ENCODE peak calls at places on chromosome 12, in ten cellular contexts. One of them, this sample, is unnamed. For H3K27me3 and H3K36me3, the result is how much of the 10 kb centered on the place peaks cover.

GRCh38 chr12:27400856-27401255 is 45.7 kb upstream of the SMCO2 start:
- DNase-seq in CD8-positive, alpha-beta memory T cell: no peak
- DNase-seq in gastrocnemius medialis: no peak
- DNase-seq in body of pancreas: no peak
- DNase-seq in sigmoid colon: no peak
- DNase-seq in K562: no peak
- DNase-seq in cardiac muscle cell: no peak
- DNase-seq in left lung: no peak
- DNase-seq in heart right ventricle: no peak
- DNase-seq in HepG2: no peak
- DNase-seq in this sample: no peak

GRCh38 chr12:27333311-27334009 is 824 bp downstream of the BMAL2 start:
- DNase-seq in CD8-positive, alpha-beta memory T cell: peak
- DNase-seq in gastrocnemius medialis: no peak
- DNase-seq in body of pancreas: peak
- DNase-seq in sigmoid colon: peak
- DNase-seq in K562: no peak
- DNase-seq in cardiac muscle cell: peak
- DNase-seq in left lung: peak
- DNase-seq in heart right ventricle: no peak
- DNase-seq in HepG2: no peak
- DNase-seq in this sample: peak

GRCh38 chr12:6606331-6607131 is 648 bp downstream of the CHD4 start:
- DNase-seq in CD8-positive, alpha-beta memory T cell: peak
- DNase-seq in gastrocnemius medialis: peak
- DNase-seq in body of pancreas: peak
- DNase-seq in sigmoid colon: peak
- DNase-seq in K562: peak
- DNase-seq in cardiac muscle cell: peak
- DNase-seq in left lung: peak
- DNase-seq in heart right ventricle: peak
- DNase-seq in HepG2: peak
- DNase-seq in this sample: no peak

GRCh38 chr12:43692064-43692463 is 66.5 kb downstream of the PUS7L start:
- DNase-seq in CD8-positive, alpha-beta memory T cell: no peak
- DNase-seq in gastrocnemius medialis: no peak
- DNase-seq in body of pancreas: no peak
- DNase-seq in sigmoid colon: no peak
- DNase-seq in K562: no peak
- DNase-seq in cardiac muscle cell: no peak
- DNase-seq in left lung: no peak
- DNase-seq in heart right ventricle: no peak
- DNase-seq in HepG2: no peak
- DNase-seq in this sample: peak

GRCh38 chr12:54017845-54018607 is 9.2 kb downstream of the HOXC8 start:
- DNase-seq in CD8-positive, alpha-beta memory T cell: peak
- DNase-seq in gastrocnemius medialis: peak
- DNase-seq in body of pancreas: peak
- DNase-seq in sigmoid colon: no peak
- DNase-seq in K562: peak
- DNase-seq in cardiac muscle cell: peak
- DNase-seq in left lung: peak
- DNase-seq in heart right ventricle: peak
- DNase-seq in HepG2: no peak
- DNase-seq in this sample: no peak

GRCh38 chr12:75767957-75768356 is 256.5 kb upstream of the KRR1 start:
- DNase-seq in CD8-positive, alpha-beta memory T cell: no peak
- DNase-seq in gastrocnemius medialis: no peak
- DNase-seq in body of pancreas: no peak
- DNase-seq in sigmoid colon: no peak
- DNase-seq in K562: no peak
- DNase-seq in cardiac muscle cell: no peak
- DNase-seq in left lung: no peak
- DNase-seq in heart right ventricle: no peak
- DNase-seq in HepG2: no peak
- DNase-seq in this sample: no peak

GRCh38 chr12:98870521-98870920 is 225.4 kb downstream of the APAF1 start:
- DNase-seq in CD8-positive, alpha-beta memory T cell: no peak
- DNase-seq in gastrocnemius medialis: no peak
- DNase-seq in body of pancreas: no peak
- DNase-seq in sigmoid colon: no peak
- DNase-seq in K562: no peak
- DNase-seq in cardiac muscle cell: no peak
- DNase-seq in left lung: no peak
- DNase-seq in heart right ventricle: no peak
- DNase-seq in HepG2: no peak
- DNase-seq in this sample: no peak

GRCh38 chr12:108630481-108631207 is 3.0 kb downstream of the SELPLG start:
- DNase-seq in CD8-positive, alpha-beta memory T cell: peak
- DNase-seq in gastrocnemius medialis: no peak
- DNase-seq in body of pancreas: no peak
- DNase-seq in sigmoid colon: no peak
- DNase-seq in K562: no peak
- DNase-seq in cardiac muscle cell: no peak
- DNase-seq in left lung: no peak
- DNase-seq in heart right ventricle: no peak
- DNase-seq in HepG2: no peak
- DNase-seq in this sample: peak

GRCh38 chr12:127254420-127254955 is 1012.5 kb upstream of the TMEM132C start:
- DNase-seq in CD8-positive, alpha-beta memory T cell: no peak
- DNase-seq in gastrocnemius medialis: no peak
- DNase-seq in body of pancreas: no peak
- DNase-seq in sigmoid colon: no peak
- DNase-seq in K562: no peak
- DNase-seq in cardiac muscle cell: no peak
- DNase-seq in left lung: no peak
- DNase-seq in heart right ventricle: no peak
- DNase-seq in HepG2: no peak
- DNase-seq in this sample: no peak

GRCh38 chr12:128228581-128228980 is 38.4 kb upstream of the TMEM132C start:
- DNase-seq in CD8-positive, alpha-beta memory T cell: no peak
- DNase-seq in gastrocnemius medialis: no peak
- DNase-seq in body of pancreas: no peak
- DNase-seq in sigmoid colon: no peak
- DNase-seq in K562: no peak
- DNase-seq in cardiac muscle cell: no peak
- DNase-seq in left lung: no peak
- DNase-seq in heart right ventricle: no peak
- DNase-seq in HepG2: no peak
- DNase-seq in this sample: no peak

GRCh38 chr12:28191690-28192089 is 1.4 kb downstream of the CCDC91 start:
- DNase-seq in CD8-positive, alpha-beta memory T cell: peak
- DNase-seq in gastrocnemius medialis: no peak
- DNase-seq in body of pancreas: peak
- DNase-seq in sigmoid colon: no peak
- DNase-seq in K562: peak
- DNase-seq in cardiac muscle cell: no peak
- DNase-seq in left lung: no peak
- DNase-seq in heart right ventricle: no peak
- DNase-seq in HepG2: no peak
- DNase-seq in this sample: peak

GRCh38 chr12:130977046-130977758 is 23.5 kb downstream of the ADGRD1 start:
- DNase-seq in CD8-positive, alpha-beta memory T cell: no peak
- DNase-seq in gastrocnemius medialis: no peak
- DNase-seq in body of pancreas: no peak
- DNase-seq in sigmoid colon: peak
- DNase-seq in K562: no peak
- DNase-seq in cardiac muscle cell: no peak
- DNase-seq in left lung: no peak
- DNase-seq in heart right ventricle: no peak
- DNase-seq in HepG2: no peak
- DNase-seq in this sample: no peak

GRCh38 chr12:32918890-32919791 is 22.6 kb upstream of the PKP2 start:
- DNase-seq in CD8-positive, alpha-beta memory T cell: no peak
- DNase-seq in gastrocnemius medialis: no peak
- DNase-seq in body of pancreas: no peak
- DNase-seq in sigmoid colon: no peak
- DNase-seq in K562: peak
- DNase-seq in cardiac muscle cell: peak
- DNase-seq in left lung: no peak
- DNase-seq in heart right ventricle: peak
- DNase-seq in HepG2: peak
- DNase-seq in this sample: peak

DNA sequence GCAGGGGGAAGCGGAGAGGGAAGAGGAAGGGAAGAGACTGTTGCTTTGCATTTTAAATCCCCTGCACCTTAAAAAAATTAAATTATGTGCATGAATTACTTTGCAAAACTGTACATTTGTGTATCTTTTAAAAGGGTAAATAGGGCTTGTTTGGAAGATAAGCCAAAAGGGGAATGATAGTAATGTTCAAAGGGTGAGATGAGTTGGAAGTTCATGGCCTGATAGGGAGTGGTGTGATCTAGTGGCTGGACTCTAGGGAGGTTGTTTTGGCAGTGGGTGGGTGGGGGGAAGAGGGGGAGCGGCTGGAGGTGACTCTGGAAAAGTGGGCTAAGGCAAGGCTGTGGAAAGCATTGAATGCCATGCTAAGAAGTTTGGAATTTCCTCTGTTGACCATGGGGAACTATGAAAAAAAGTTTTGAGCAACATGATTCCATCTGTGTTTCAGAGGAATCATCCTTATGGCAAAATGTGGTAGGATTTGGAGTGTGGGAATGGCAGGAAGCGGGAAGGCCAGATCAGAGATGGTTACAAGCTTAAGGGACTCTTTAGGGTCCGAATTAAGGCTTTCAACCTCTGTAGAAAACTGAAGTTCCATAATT is 25.5 kb upstream of the EMP1 start:
- DNase-seq in CD8-positive, alpha-beta memory T cell: no peak
- DNase-seq in gastrocnemius medialis: no peak
- DNase-seq in body of pancreas: no peak
- DNase-seq in sigmoid colon: no peak
- DNase-seq in K562: no peak
- DNase-seq in cardiac muscle cell: no peak
- DNase-seq in left lung: no peak
- DNase-seq in heart right ventricle: no peak
- DNase-seq in HepG2: no peak
- DNase-seq in this sample: no peak
- H3K4me3 ChIP-seq in CD8-positive, alpha-beta memory T cell: no peak
- H3K4me3 ChIP-seq in gastrocnemius medialis: no peak
- H3K4me3 ChIP-seq in body of pancreas: no peak
- H3K4me3 ChIP-seq in sigmoid colon: no peak
- H3K4me3 ChIP-seq in K562: no peak
- H3K4me3 ChIP-seq in cardiac muscle cell: no peak
- H3K4me3 ChIP-seq in left lung: no peak
- H3K4me3 ChIP-seq in heart right ventricle: no peak
- H3K4me3 ChIP-seq in HepG2: no peak
- H3K4me3 ChIP-seq in this sample: no peak

GRCh38 chr12:29497588-29497987 is at the start of gene OVCH1:
- DNase-seq in CD8-positive, alpha-beta memory T cell: no peak
- DNase-seq in gastrocnemius medialis: no peak
- DNase-seq in body of pancreas: no peak
- DNase-seq in sigmoid colon: no peak
- DNase-seq in K562: no peak
- DNase-seq in cardiac muscle cell: no peak
- DNase-seq in left lung: peak
- DNase-seq in heart right ventricle: no peak
- DNase-seq in HepG2: no peak
- DNase-seq in this sample: no peak

GRCh38 chr12:29508949-29509348 is 11.5 kb upstream of the OVCH1 start:
- DNase-seq in CD8-positive, alpha-beta memory T cell: no peak
- DNase-seq in gastrocnemius medialis: no peak
- DNase-seq in body of pancreas: no peak
- DNase-seq in sigmoid colon: no peak
- DNase-seq in K562: no peak
- DNase-seq in cardiac muscle cell: no peak
- DNase-seq in left lung: no peak
- DNase-seq in heart right ventricle: no peak
- DNase-seq in HepG2: no peak
- DNase-seq in this sample: no peak

GRCh38 chr12:29499235-29499634 is 1.7 kb upstream of the OVCH1 start:
- DNase-seq in CD8-positive, alpha-beta memory T cell: no peak
- DNase-seq in gastrocnemius medialis: no peak
- DNase-seq in body of pancreas: no peak
- DNase-seq in sigmoid colon: no peak
- DNase-seq in K562: no peak
- DNase-seq in cardiac muscle cell: no peak
- DNase-seq in left lung: no peak
- DNase-seq in heart right ventricle: no peak
- DNase-seq in HepG2: no peak
- DNase-seq in this sample: no peak

GRCh38 chr12:29505078-29505477 is 7.6 kb upstream of the OVCH1 start:
- DNase-seq in CD8-positive, alpha-beta memory T cell: no peak
- DNase-seq in gastrocnemius medialis: no peak
- DNase-seq in body of pancreas: no peak
- DNase-seq in sigmoid colon: no peak
- DNase-seq in K562: no peak
- DNase-seq in cardiac muscle cell: peak
- DNase-seq in left lung: no peak
- DNase-seq in heart right ventricle: no peak
- DNase-seq in HepG2: no peak
- DNase-seq in this sample: no peak

DNA sequence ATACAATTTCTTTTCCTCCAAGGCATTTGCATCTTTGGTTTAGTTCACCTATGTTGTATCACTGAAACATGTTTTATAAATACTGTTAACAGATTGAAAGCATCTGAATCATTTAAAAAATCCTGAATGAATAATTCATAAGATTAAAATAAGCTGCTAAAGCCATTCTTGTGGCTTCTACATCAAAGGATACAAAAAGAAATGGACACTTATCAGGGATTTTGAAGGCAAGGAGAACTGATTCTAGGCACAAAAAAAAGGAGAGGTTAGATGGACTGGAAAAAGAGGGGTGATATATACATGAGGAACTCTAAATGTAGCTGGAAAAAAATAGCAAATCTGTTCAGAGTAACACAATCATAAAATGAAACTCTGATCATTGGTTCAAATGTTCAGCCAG is 5.8 kb upstream of the OVCH1 start:
- DNase-seq in CD8-positive, alpha-beta memory T cell: no peak
- DNase-seq in gastrocnemius medialis: no peak
- DNase-seq in body of pancreas: no peak
- DNase-seq in sigmoid colon: no peak
- DNase-seq in K562: no peak
- DNase-seq in cardiac muscle cell: no peak
- DNase-seq in left lung: no peak
- DNase-seq in heart right ventricle: no peak
- DNase-seq in HepG2: no peak
- DNase-seq in this sample: no peak
- H3K27me3 ChIP-seq in CD8-positive, alpha-beta memory T cell: under half
- H3K27me3 ChIP-seq in gastrocnemius medialis: under half
- H3K27me3 ChIP-seq in body of pancreas: under half
- H3K27me3 ChIP-seq in sigmoid colon: under half
- H3K27me3 ChIP-seq in K562: under half
- H3K27me3 ChIP-seq in cardiac muscle cell: under half
- H3K27me3 ChIP-seq in left lung: under half
- H3K27me3 ChIP-seq in heart right ventricle: under half
- H3K27me3 ChIP-seq in HepG2: under half
- H3K27me3 ChIP-seq in this sample: under half

GRCh38 chr12:95997276-95997675 is 1.1 kb upstream of the HAL start:
- DNase-seq in CD8-positive, alpha-beta memory T cell: no peak
- DNase-seq in gastrocnemius medialis: no peak
- DNase-seq in body of pancreas: no peak
- DNase-seq in sigmoid colon: no peak
- DNase-seq in K562: no peak
- DNase-seq in cardiac muscle cell: no peak
- DNase-seq in left lung: no peak
- DNase-seq in heart right ventricle: no peak
- DNase-seq in HepG2: no peak
- DNase-seq in this sample: peak
- H3K36me3 ChIP-seq in CD8-positive, alpha-beta memory T cell: under half
- H3K36me3 ChIP-seq in gastrocnemius medialis: under half
- H3K36me3 ChIP-seq in body of pancreas: under half
- H3K36me3 ChIP-seq in sigmoid colon: under half
- H3K36me3 ChIP-seq in K562: under half
- H3K36me3 ChIP-seq in cardiac muscle cell: under half
- H3K36me3 ChIP-seq in left lung: under half
- H3K36me3 ChIP-seq in heart right ventricle: under half
- H3K36me3 ChIP-seq in HepG2: under half
- H3K36me3 ChIP-seq in this sample: under half

GRCh38 chr12:94504386-94504785 is 44.7 kb upstream of the CEP83 start:
- DNase-seq in CD8-positive, alpha-beta memory T cell: no peak
- DNase-seq in gastrocnemius medialis: no peak
- DNase-seq in body of pancreas: no peak
- DNase-seq in sigmoid colon: no peak
- DNase-seq in K562: no peak
- DNase-seq in cardiac muscle cell: no peak
- DNase-seq in left lung: no peak
- DNase-seq in heart right ventricle: no peak
- DNase-seq in HepG2: no peak
- DNase-seq in this sample: no peak
- H3K4me3 ChIP-seq in CD8-positive, alpha-beta memory T cell: no peak
- H3K4me3 ChIP-seq in gastrocnemius medialis: no peak
- H3K4me3 ChIP-seq in body of pancreas: no peak
- H3K4me3 ChIP-seq in sigmoid colon: no peak
- H3K4me3 ChIP-seq in K562: no peak
- H3K4me3 ChIP-seq in cardiac muscle cell: no peak
- H3K4me3 ChIP-seq in left lung: no peak
- H3K4me3 ChIP-seq in heart right ventricle: no peak
- H3K4me3 ChIP-seq in HepG2: no peak
- H3K4me3 ChIP-seq in this sample: no peak